ENCODE peak calls at places on chromosomes 7 and 10, in six cellular contexts. One of them, this sample, is unnamed.
A peak's percentile ranks its signal among the peaks of the same experiment; 100 is the strongest.

GRCh38 chr10:101694674-101695403 is at the start of gene FBXW4:
- DNase-seq in effector memory CD4-positive, alpha-beta T cell: peak; percentile 52
- DNase-seq in neuronal stem cell: peak; percentile 32
- DNase-seq in body of pancreas: peak; percentile 57
- DNase-seq in stomach: peak; percentile 68
- DNase-seq in IMR-90: peak; percentile 18
- DNase-seq in this sample: peak; percentile 70

GRCh38 chr10:99916776-99917175 is 93.0 kb downstream of the DNMBP start:
- DNase-seq in effector memory CD4-positive, alpha-beta T cell: no peak
- DNase-seq in neuronal stem cell: no peak
- DNase-seq in body of pancreas: no peak
- DNase-seq in stomach: no peak
- DNase-seq in IMR-90: no peak
- DNase-seq in this sample: no peak

GRCh38 chr7:73623798-73624668 is at the start of gene MLXIPL:
- DNase-seq in effector memory CD4-positive, alpha-beta T cell: peak; percentile 45
- DNase-seq in neuronal stem cell: peak; percentile 83
- DNase-seq in body of pancreas: peak; percentile 95
- DNase-seq in stomach: peak; percentile 93
- DNase-seq in IMR-90: no peak
- DNase-seq in this sample: peak; percentile 96

GRCh38 chr10:86283466-86284287 is 82.9 kb downstream of the GRID1 start:
- DNase-seq in effector memory CD4-positive, alpha-beta T cell: no peak
- DNase-seq in neuronal stem cell: no peak
- DNase-seq in body of pancreas: no peak
- DNase-seq in stomach: peak; percentile 3
- DNase-seq in IMR-90: no peak
- DNase-seq in this sample: peak; percentile 11

GRCh38 chr7:100247152-100247757 is 27.5 kb downstream of the PVRIG start:
- DNase-seq in effector memory CD4-positive, alpha-beta T cell: no peak
- DNase-seq in neuronal stem cell: no peak
- DNase-seq in body of pancreas: no peak
- DNase-seq in stomach: peak; percentile 28
- DNase-seq in IMR-90: peak; percentile 86
- DNase-seq in this sample: no peak

GRCh38 chr10:119616879-119617580 is 20.3 kb upstream of the TIAL1 start:
- DNase-seq in effector memory CD4-positive, alpha-beta T cell: no peak
- DNase-seq in neuronal stem cell: no peak
- DNase-seq in body of pancreas: no peak
- DNase-seq in stomach: no peak
- DNase-seq in IMR-90: no peak
- DNase-seq in this sample: peak; percentile 39

GRCh38 chr7:77415822-77416620 is at the start of gene GSAP:
- DNase-seq in effector memory CD4-positive, alpha-beta T cell: peak; percentile 5
- DNase-seq in neuronal stem cell: peak; percentile 26
- DNase-seq in body of pancreas: peak; percentile 75
- DNase-seq in stomach: peak; percentile 83
- DNase-seq in IMR-90: no peak
- DNase-seq in this sample: peak; percentile 89

GRCh38 chr10:92640110-92640509 is 47.2 kb downstream of the KIF11 start:
- DNase-seq in effector memory CD4-positive, alpha-beta T cell: no peak
- DNase-seq in neuronal stem cell: no peak
- DNase-seq in body of pancreas: no peak
- DNase-seq in stomach: no peak
- DNase-seq in IMR-90: peak; percentile 50
- DNase-seq in this sample: peak; percentile 37

GRCh38 chr10:119723624-119724023 is 2.2 kb upstream of the INPP5F start:
- DNase-seq in effector memory CD4-positive, alpha-beta T cell: no peak
- DNase-seq in neuronal stem cell: no peak
- DNase-seq in body of pancreas: no peak
- DNase-seq in stomach: no peak
- DNase-seq in IMR-90: no peak
- DNase-seq in this sample: no peak

GRCh38 chr10:113068178-113068890 is 118.3 kb downstream of the TCF7L2 start:
- DNase-seq in effector memory CD4-positive, alpha-beta T cell: no peak
- DNase-seq in neuronal stem cell: no peak
- DNase-seq in body of pancreas: no peak
- DNase-seq in stomach: no peak
- DNase-seq in IMR-90: no peak
- DNase-seq in this sample: no peak
- H3K4me1 ChIP-seq in effector memory CD4-positive, alpha-beta T cell: no peaks in the 10 kb centered on the region
- H3K4me1 ChIP-seq in neuronal stem cell: peaks cover 6% of the 10 kb centered on the region
- H3K4me1 ChIP-seq in body of pancreas: peaks cover 48% of the 10 kb centered on the region
- H3K4me1 ChIP-seq in stomach: peaks cover 76% of the 10 kb centered on the region
- H3K4me1 ChIP-seq in IMR-90: peaks cover 16% of the 10 kb centered on the region
- H3K4me1 ChIP-seq in this sample: peaks cover 35% of the 10 kb centered on the region

GRCh38 chr10:49109669-49110335 is 5.5 kb downstream of the VSTM4 start:
- DNase-seq in effector memory CD4-positive, alpha-beta T cell: no peak
- DNase-seq in neuronal stem cell: no peak
- DNase-seq in body of pancreas: no peak
- DNase-seq in stomach: peak; percentile 34
- DNase-seq in IMR-90: peak; percentile 73
- DNase-seq in this sample: no peak
- H3K4me1 ChIP-seq in effector memory CD4-positive, alpha-beta T cell: peaks cover 1% of the 10 kb centered on the region
- H3K4me1 ChIP-seq in neuronal stem cell: peaks cover 1% of the 10 kb centered on the region
- H3K4me1 ChIP-seq in body of pancreas: peaks cover 13% of the 10 kb centered on the region
- H3K4me1 ChIP-seq in stomach: peaks cover 85% of the 10 kb centered on the region
- H3K4me1 ChIP-seq in IMR-90: peaks cover 22% of the 10 kb centered on the region
- H3K4me1 ChIP-seq in this sample: peaks cover 28% of the 10 kb centered on the region

GRCh38 chr7:157689269-157690057 is 352.7 kb downstream of the DNAJB6 start:
- DNase-seq in effector memory CD4-positive, alpha-beta T cell: no peak
- DNase-seq in neuronal stem cell: peak; percentile 49
- DNase-seq in body of pancreas: peak; percentile 6
- DNase-seq in stomach: peak; percentile 16
- DNase-seq in IMR-90: no peak
- DNase-seq in this sample: no peak
- H3K4me1 ChIP-seq in effector memory CD4-positive, alpha-beta T cell: peaks cover 49% of the 10 kb centered on the region
- H3K4me1 ChIP-seq in neuronal stem cell: peaks cover 18% of the 10 kb centered on the region
- H3K4me1 ChIP-seq in body of pancreas: peaks cover 32% of the 10 kb centered on the region
- H3K4me1 ChIP-seq in stomach: peaks cover 73% of the 10 kb centered on the region
- H3K4me1 ChIP-seq in IMR-90: no peaks in the 10 kb centered on the region
- H3K4me1 ChIP-seq in this sample: no peaks in the 10 kb centered on the region

GRCh38 chr7:106377847-106378361 is 93.1 kb upstream of the NAMPT start:
- DNase-seq in effector memory CD4-positive, alpha-beta T cell: no peak
- DNase-seq in neuronal stem cell: no peak
- DNase-seq in body of pancreas: no peak
- DNase-seq in stomach: no peak
- DNase-seq in IMR-90: no peak
- DNase-seq in this sample: no peak
- H3K4me1 ChIP-seq in effector memory CD4-positive, alpha-beta T cell: no peaks in the 10 kb centered on the region
- H3K4me1 ChIP-seq in neuronal stem cell: no peaks in the 10 kb centered on the region
- H3K4me1 ChIP-seq in body of pancreas: no peaks in the 10 kb centered on the region
- H3K4me1 ChIP-seq in stomach: peaks cover 6% of the 10 kb centered on the region
- H3K4me1 ChIP-seq in IMR-90: no peaks in the 10 kb centered on the region
- H3K4me1 ChIP-seq in this sample: no peaks in the 10 kb centered on the region

DNA sequence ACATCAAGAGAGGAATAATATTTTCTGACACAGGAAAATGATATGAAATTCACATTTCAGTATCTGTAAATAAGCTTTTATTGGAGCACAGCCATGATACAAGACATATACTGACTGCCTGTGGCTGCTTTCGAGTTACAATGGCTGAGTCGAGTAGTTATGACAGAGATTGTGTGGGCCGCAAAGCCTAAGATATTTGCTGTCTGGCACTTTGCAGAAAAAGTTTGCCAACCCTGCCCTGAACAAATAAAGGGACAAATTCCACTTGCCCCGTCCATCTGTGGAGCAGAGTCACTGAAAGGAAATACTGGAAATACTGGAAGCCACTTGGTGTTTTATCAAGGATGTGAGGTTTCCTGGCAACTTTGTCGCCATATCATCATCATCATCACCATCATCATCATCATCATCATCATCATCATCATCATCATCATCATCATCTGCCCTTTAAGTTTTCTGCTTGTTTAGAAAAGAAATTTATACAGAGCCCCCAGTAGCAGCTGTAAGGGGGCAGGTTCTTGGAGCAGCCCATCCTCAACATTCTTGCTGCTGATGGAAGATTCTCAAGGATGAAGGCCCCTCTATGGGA is 85.8 kb downstream of the TCF7L2 start:
- DNase-seq in effector memory CD4-positive, alpha-beta T cell: no peak
- DNase-seq in neuronal stem cell: no peak
- DNase-seq in body of pancreas: no peak
- DNase-seq in stomach: peak; percentile 63
- DNase-seq in IMR-90: no peak
- DNase-seq in this sample: no peak
- H3K4me1 ChIP-seq in effector memory CD4-positive, alpha-beta T cell: no peaks in the 10 kb centered on the region
- H3K4me1 ChIP-seq in neuronal stem cell: peaks cover 6% of the 10 kb centered on the region
- H3K4me1 ChIP-seq in body of pancreas: peaks cover 19% of the 10 kb centered on the region
- H3K4me1 ChIP-seq in stomach: peaks cover 43% of the 10 kb centered on the region
- H3K4me1 ChIP-seq in IMR-90: peaks cover under 1% of the 10 kb centered on the region
- H3K4me1 ChIP-seq in this sample: no peaks in the 10 kb centered on the region

This sample was measured in right lobe of liver.